ENCODE peak calls at places on chromosomes 4 and X, in nine cellular contexts. Z is H1, W is esophagus squamous epithelium, K is WERI-Rb-1, A is lung, Q is SK-N-SH, R is stomach, X is cardiac muscle cell, F is thyroid gland. M is an unnamed sample. For H3K27me3, the result is how much of the 10 kb centered on the place peaks cover.

GRCh38 chr4:2353222-2354107 is 65.0 kb downstream of the ZFYVE28 start:
- DNase-seq in X (peak), K (peak), F (no peak), Q (peak), A (no peak), R (no peak), W (no peak), Z (no peak), M (no peak)

GRCh38 chr4:133424611-133425010 is 275.5 kb downstream of the PCDH10 start:
- DNase-seq in A (no peak), F (no peak), X (no peak), Z (no peak), R (no peak), Q (no peak), W (no peak), K (no peak), M (no peak)

GRCh38 chr4:10225096-10225495 is 108.5 kb upstream of the WDR1 start:
- DNase-seq in R (no peak), Q (no peak), Z (no peak), W (no peak), X (no peak), A (no peak), K (no peak), F (no peak), M (no peak)

GRCh38 chr4:150219841-150220240 is 141.6 kb downstream of the DCLK2 start:
- DNase-seq in Q (no peak), Z (no peak), K (no peak), F (no peak), X (no peak), W (no peak), R (no peak), A (no peak), M (no peak)

GRCh38 chr4:175330236-175330635 is 412.1 kb downstream of the ADAM29 start:
- DNase-seq in A (no peak), X (no peak), Z (no peak), W (no peak), R (no peak), Q (no peak), K (no peak), F (no peak), M (no peak)

GRCh38 chr4:124970011-124970410 is 257.5 kb upstream of the ANKRD50 start:
- DNase-seq in Q (no peak), X (no peak), A (no peak), Z (no peak), R (no peak), W (no peak), K (no peak), F (no peak), M (no peak)

GRCh38 chr4:139553751-139554670 is 2.0 kb downstream of the SETD7 start:
- DNase-seq in W (no peak), K (no peak), A (no peak), Q (no peak), R (no peak), X (no peak), Z (no peak), F (peak), M (no peak)

GRCh38 chr4:140211693-140212092 is 57.7 kb upstream of the MAML3 start:
- DNase-seq in X (no peak), W (no peak), Z (no peak), R (no peak), Q (no peak), A (no peak), F (no peak), K (no peak), M (no peak)

GRCh38 chr4:7476820-7477219 is 42.1 kb upstream of the PSAPL1 start:
- DNase-seq in R (no peak), Q (no peak), X (no peak), Z (no peak), F (no peak), K (no peak), A (no peak), W (no peak), M (no peak)

GRCh38 chrX:155242300-155242699 is 22.0 kb downstream of the RAB39B start:
- DNase-seq in K (no peak), F (no peak), Z (no peak), R (no peak), A (no peak), X (no peak), W (no peak), Q (no peak), M (no peak)

GRCh38 chr4:88697588-88698329 is at the start of gene NAP1L5:
- DNase-seq in R (peak), X (peak), Z (peak), K (peak), A (no peak), W (no peak), Q (peak), F (peak), M (peak)

GRCh38 chr4:27721193-27721592 is 860.6 kb downstream of the STIM2 start:
- DNase-seq in X (no peak), A (no peak), R (no peak), Z (no peak), W (no peak), F (no peak), Q (no peak), K (no peak), M (no peak)

GRCh38 chrX:39070009-39070408 is 268.8 kb downstream of the MID1IP1 start:
- DNase-seq in A (no peak), W (no peak), R (no peak), Q (no peak), Z (peak), X (no peak), F (no peak), K (no peak), M (no peak)

GRCh38 chr4:88093874-88094273 is 64.6 kb downstream of the ABCG2 start:
- DNase-seq in X (no peak), A (no peak), Z (no peak), Q (no peak), K (no peak), W (no peak), R (no peak), F (no peak), M (no peak)

GRCh38 chr4:142350886-142351285 is 495.2 kb downstream of the INPP4B start:
- DNase-seq in W (no peak), R (no peak), K (no peak), Q (no peak), F (no peak), X (no peak), A (no peak), Z (no peak), M (no peak)

GRCh38 chr4:40357738-40358137 is 22.6 kb downstream of the CHRNA9 start:
- DNase-seq in X (no peak), R (no peak), Z (no peak), F (no peak), W (no peak), K (no peak), Q (no peak), A (no peak), M (no peak)

GRCh38 chr4:2413821-2414610 is 4.4 kb downstream of the ZFYVE28 start:
- DNase-seq in X (no peak), R (peak), K (no peak), W (no peak), Z (peak), Q (no peak), A (no peak), F (peak), M (no peak)

GRCh38 chr4:48173055-48173991 is 39.3 kb upstream of the TXK start:
- DNase-seq in Q (no peak), F (no peak), X (no peak), A (no peak), K (no peak), R (no peak), W (no peak), Z (no peak), M (no peak)

GRCh38 chrX:93874554-93874953 is 200.5 kb downstream of the FAM133A start:
- DNase-seq in R (no peak), F (no peak), X (peak), W (no peak), A (no peak), Q (peak), Z (peak), K (peak), M (no peak)

GRCh38 chrX:9942086-9942485 is 25.1 kb upstream of the CLDN34 start:
- DNase-seq in F (no peak), K (no peak), X (no peak), A (no peak), W (no peak), R (no peak), Q (no peak), Z (no peak), M (peak)

GRCh38 chrX:20139966-20140365 is 1.7 kb downstream of the EIF1AX start:
- DNase-seq in F (no peak), X (no peak), K (no peak), Z (no peak), R (no peak), A (no peak), W (no peak), Q (no peak), M (no peak)

GRCh38 chr4:155809835-155810234 is 51.0 kb downstream of the GUCY1B1 start:
- DNase-seq in Z (no peak), W (no peak), R (no peak), X (peak), F (no peak), Q (peak), K (no peak), A (no peak), M (no peak)

GRCh38 chr4:89486042-89486441 is 178.4 kb upstream of the GPRIN3 start:
- DNase-seq in R (no peak), F (no peak), K (no peak), Q (peak), W (no peak), X (peak), Z (no peak), A (no peak), M (no peak)

GRCh38 chrX:136032370-136032769 is 47.1 kb downstream of the SLC9A6 start:
- DNase-seq in X (no peak), W (no peak), Q (no peak), F (no peak), A (no peak), Z (no peak), K (no peak), R (no peak), M (no peak)
- H3K27ac ChIP-seq in X (no peak), W (peak), Q (no peak), F (peak), A (no peak), Z (no peak), K (no peak), R (peak), M (no peak)

GRCh38 chrX:80184854-80185253 is 170.3 kb downstream of the TBX22 start:
- DNase-seq in X (no peak), K (no peak), W (no peak), R (no peak), Z (no peak), Q (no peak), F (no peak), A (no peak), M (no peak)

DNA sequence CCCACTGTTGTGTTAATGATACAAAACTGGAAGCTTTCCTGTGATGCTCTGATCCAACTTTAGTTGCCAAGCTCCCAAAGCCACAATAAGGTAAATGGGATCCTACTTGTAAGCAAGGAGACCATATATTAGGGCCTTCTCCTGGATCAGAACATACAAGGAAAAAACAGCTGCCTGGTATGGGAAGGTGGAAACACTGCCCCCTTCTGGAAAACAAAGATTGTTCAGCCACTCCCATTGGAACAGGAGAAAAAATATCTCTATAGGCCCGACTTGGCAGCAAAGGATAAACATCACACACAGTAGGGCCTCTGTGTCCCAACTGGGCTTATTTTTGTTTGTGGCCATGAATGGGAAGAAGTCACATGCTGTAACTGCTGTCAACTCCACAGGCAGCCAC is 166.5 kb downstream of the TBX22 start:
- DNase-seq in F (no peak), Q (no peak), Z (peak), W (no peak), X (peak), A (no peak), R (no peak), K (no peak), M (no peak)
- TF ChIP-seq CTCF in F (no peak), Q (peak), Z (peak), W (no peak), X (no peak), A (no peak), R (no peak), K (peak), M (no peak)

GRCh38 chrX:117978402-117978801 is 138.2 kb downstream of the KLHL13 start:
- DNase-seq in Z (no peak), Q (no peak), R (no peak), A (no peak), W (no peak), K (no peak), F (no peak), X (no peak), M (no peak)
- H3K27me3 ChIP-seq in Z (under half), Q (under half), R (under half), A (under half), W (under half), K (under half), F (under half), X (under half), M (under half)

DNA sequence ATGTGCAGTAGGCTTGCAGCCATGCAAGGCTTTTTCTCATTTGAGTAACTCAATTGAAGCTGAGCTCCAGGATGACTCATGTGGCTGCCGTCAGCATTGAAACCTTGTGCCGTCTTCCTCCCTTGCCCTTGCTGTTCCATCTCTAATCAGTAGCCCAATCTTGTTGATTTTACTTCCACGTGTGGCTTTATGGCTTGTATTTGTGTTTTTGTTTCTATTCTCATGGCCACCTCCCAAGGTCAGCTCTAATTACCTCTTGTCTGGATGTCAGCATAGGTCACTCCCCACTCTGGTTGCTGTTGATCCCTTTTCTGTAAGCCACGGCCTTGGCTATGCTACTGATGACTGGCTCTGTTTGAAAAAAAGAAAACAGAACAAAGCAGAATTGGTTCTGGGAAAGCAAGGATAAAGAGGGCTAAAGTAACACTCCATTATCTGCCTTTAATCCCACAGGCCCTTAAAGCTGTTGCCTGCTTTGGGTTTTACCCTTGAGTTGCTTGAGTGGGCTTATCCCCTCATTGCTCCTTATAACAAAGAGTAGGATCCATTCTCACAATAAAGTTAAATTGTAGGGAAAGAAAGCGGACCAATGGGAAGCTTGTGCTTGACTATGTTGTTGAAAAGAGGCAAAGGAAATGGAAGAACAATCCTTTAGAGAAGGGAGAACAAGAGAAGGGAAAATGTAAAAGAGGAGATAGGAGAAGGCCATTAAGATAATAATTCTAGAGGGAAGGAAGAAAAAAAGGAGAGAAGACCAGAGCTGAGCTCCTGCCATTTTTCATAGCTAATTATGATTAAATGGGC is 173.9 kb upstream of the PGRMC2 start:
- DNase-seq in X (no peak), W (no peak), K (peak), R (no peak), Q (no peak), A (no peak), Z (no peak), F (peak), M (no peak)
- H3K27ac ChIP-seq in X (no peak), W (peak), K (peak), R (no peak), Q (peak), A (no peak), Z (no peak), F (no peak), M (no peak)

DNA sequence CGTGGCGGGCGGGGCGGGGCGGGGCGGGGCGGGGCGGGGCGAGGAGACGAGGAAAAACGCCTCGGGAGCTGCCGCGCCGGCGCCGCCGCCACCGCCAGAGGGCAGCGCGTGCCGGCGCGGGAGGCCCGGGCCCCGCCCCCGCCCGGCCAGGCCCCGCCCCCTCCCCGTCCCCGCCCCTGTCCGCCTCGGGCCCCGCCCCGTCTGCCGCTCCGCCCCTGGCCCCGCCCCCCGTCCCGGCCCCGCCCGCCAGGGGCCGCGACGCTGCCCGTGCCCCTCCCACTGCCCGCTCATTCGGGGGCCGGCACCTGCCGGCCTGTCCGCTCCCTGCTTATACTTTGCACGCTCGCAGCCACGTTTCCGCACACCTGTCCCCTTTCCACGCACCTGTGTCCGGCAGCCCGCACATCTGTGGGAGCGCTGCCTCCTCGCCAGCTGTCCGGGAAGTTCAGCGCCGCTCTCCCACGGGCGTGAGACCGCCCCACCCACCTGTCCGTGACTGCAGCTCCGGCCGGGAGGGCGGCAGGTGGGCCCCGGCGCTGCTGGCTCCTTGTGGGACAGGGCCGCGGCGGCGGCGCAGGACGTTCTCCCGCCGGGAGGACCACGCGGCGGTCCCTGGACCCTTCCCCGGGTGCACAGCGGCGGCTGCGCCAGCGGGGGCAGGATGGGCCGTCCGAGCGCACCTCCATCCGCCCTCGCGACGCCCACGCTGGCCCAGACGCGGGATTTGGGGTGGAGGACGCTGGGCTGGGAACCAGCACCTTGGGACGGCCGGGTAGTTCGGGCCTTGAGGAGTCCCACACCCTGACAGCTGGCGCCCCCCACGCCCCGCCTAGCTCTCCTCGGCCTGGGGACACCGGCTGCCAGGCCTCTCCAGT is 1.5 kb upstream of the FGFRL1 start:
- DNase-seq in Q (peak), Z (peak), R (peak), X (peak), K (peak), A (peak), W (peak), F (peak), M (peak)
- TF ChIP-seq CTCF in Q (no peak), Z (peak), R (no peak), X (peak), K (peak), A (no peak), W (no peak), F (no peak), M (peak)